ENCODE peak calls at places on chromosomes 16 and 17, in ten cellular contexts. N is NCI-H1417 treated with DMSO at 0.1 percent for 48 hours; D is cardiac muscle cell; H is mesothelial cell of epicardium; Z is ovary; L is stimulated activated CD4-positive, alpha-beta T cell treated with anti-CD3 and anti-CD28 coated beads, Interleukin-12 subunit alpha, Interleukin-12 subunit beta, amount 100 ng/mL, for 4 hours; F is fibroblast of mammary gland; W is T-helper 2 cell; V is globus pallidus; T is hepatic stellate cell. X is an unnamed sample.
A peak's percentile ranks its signal among the peaks of the same experiment; 100 is the strongest.

GRCh38 chr16:519841-520687 is 7.4 kb upstream of the CAPN15 start:
- DNase-seq in N (no peak), D (no peak), H (no peak), Z (no peak), L (no peak), F (no peak), W (no peak), V (no peak), T (no peak), X (no peak)

GRCh38 chr17:73224663-73225305 is 31.9 kb downstream of the COG1 start:
- DNase-seq in N (no peak), D (no peak), H (no peak), Z (no peak), L (no peak), F (no peak), W (no peak), V (no peak), T (no peak), X (no peak)

GRCh38 chr16:87363771-87364476 is 19.7 kb downstream of the FBXO31 start:
- DNase-seq in N (no peak), D (no peak), H (no peak), Z (peak; percentile 55), L (no peak), F (peak; percentile 18), W (no peak), V (no peak), T (peak; percentile 61), X (no peak)

GRCh38 chr16:19589771-19590302 is 34.3 kb downstream of the VPS35L start:
- DNase-seq in N (no peak), D (no peak), H (no peak), Z (no peak), L (no peak), F (peak; percentile 89), W (no peak), V (no peak), T (no peak), X (no peak)

GRCh38 chr16:19223235-19223847 is 55.3 kb downstream of the SYT17 start:
- DNase-seq in N (no peak), D (peak; percentile 14), H (no peak), Z (no peak), L (peak; percentile 22), F (peak; percentile 18), W (no peak), V (no peak), T (no peak), X (peak; percentile 61)

GRCh38 chr17:36992701-36993100 is 43.9 kb downstream of the AATF start:
- DNase-seq in N (no peak), D (no peak), H (no peak), Z (no peak), L (no peak), F (no peak), W (no peak), V (no peak), T (no peak), X (no peak)

GRCh38 chr17:45812102-45812501 is 28.0 kb downstream of the CRHR1 start:
- DNase-seq in N (no peak), D (no peak), H (no peak), Z (no peak), L (no peak), F (peak; percentile 13), W (no peak), V (no peak), T (no peak), X (no peak)

GRCh38 chr17:53736516-53737274 is 86.0 kb upstream of the KIF2B start:
- DNase-seq in N (no peak), D (no peak), H (no peak), Z (no peak), L (no peak), F (no peak), W (no peak), V (no peak), T (no peak), X (no peak)

GRCh38 chr17:18159551-18160120 is 24.0 kb upstream of the ALKBH5 start:
- DNase-seq in N (no peak), D (no peak), H (no peak), Z (no peak), L (no peak), F (peak; percentile 72), W (no peak), V (no peak), T (no peak), X (no peak)

GRCh38 chr17:65290041-65290440 is 152.9 kb downstream of the RGS9 start:
- DNase-seq in N (no peak), D (no peak), H (no peak), Z (no peak), L (no peak), F (no peak), W (no peak), V (no peak), T (no peak), X (no peak)

GRCh38 chr17:75695141-75695829 is 26.0 kb upstream of the ITGB4 start:
- DNase-seq in N (no peak), D (no peak), H (no peak), Z (no peak), L (no peak), F (peak; percentile 75), W (no peak), V (no peak), T (no peak), X (no peak)

GRCh38 chr16:2428051-2428786 is 1.0 kb upstream of the CCNF start:
- DNase-seq in N (no peak), D (peak; percentile 26), H (no peak), Z (peak; percentile 47), L (peak; percentile 5), F (peak; percentile 35), W (no peak), V (no peak), T (no peak), X (peak; percentile 33)

GRCh38 chr17:82384051-82384729 is 12.6 kb downstream of the UTS2R start:
- DNase-seq in N (no peak), D (no peak), H (no peak), Z (no peak), L (no peak), F (no peak), W (no peak), V (no peak), T (no peak), X (no peak)

GRCh38 chr17:1972429-1973160 is 52.5 kb downstream of the RTN4RL1 start:
- DNase-seq in N (no peak), D (no peak), H (no peak), Z (no peak), L (no peak), F (peak; percentile 17), W (no peak), V (no peak), T (peak; percentile 41), X (peak; percentile 28)

GRCh38 chr17:40598021-40598927 is 33.0 kb upstream of the CCR7 start:
- DNase-seq in N (no peak), D (no peak), H (no peak), Z (no peak), L (peak; percentile 78), F (peak; percentile 28), W (no peak), V (no peak), T (no peak), X (no peak)

GRCh38 chr17:33968350-33969044 is 286.6 kb upstream of the CCL2 start:
- DNase-seq in N (no peak), D (no peak), H (no peak), Z (no peak), L (no peak), F (no peak), W (no peak), V (no peak), T (no peak), X (no peak)

GRCh38 chr16:66619534-66620418 is 15.3 kb downstream of the CMTM3 start:
- DNase-seq in N (no peak), D (peak; percentile 77), H (no peak), Z (no peak), L (no peak), F (peak; percentile 93), W (no peak), V (no peak), T (peak; percentile 37), X (no peak)

GRCh38 chr16:57277586-57277985 is 6.9 kb downstream of the PLLP start:
- DNase-seq in N (no peak), D (no peak), H (no peak), Z (no peak), L (no peak), F (peak; percentile 60), W (no peak), V (no peak), T (peak; percentile 83), X (no peak)

GRCh38 chr17:56309897-56310296 is 156.6 kb downstream of the ANKFN1 start:
- DNase-seq in N (no peak), D (no peak), H (no peak), Z (no peak), L (no peak), F (peak; percentile 92), W (no peak), V (no peak), T (no peak), X (no peak)

GRCh38 chr16:58306327-58306726 is 11.5 kb upstream of the PRSS54 start:
- DNase-seq in N (no peak), D (no peak), H (no peak), Z (no peak), L (peak; percentile 36), F (peak; percentile 53), W (no peak), V (no peak), T (no peak), X (peak; percentile 18)

GRCh38 chr17:43829738-43830137 is 3.2 kb downstream of the MPP3 start:
- DNase-seq in N (no peak), D (no peak), H (no peak), Z (no peak), L (no peak), F (no peak), W (no peak), V (no peak), T (no peak), X (no peak)